ENCODE peak calls at places on chromosomes 6 and 20, in seven cellular contexts. K is GM23338, E is choroid plexus epithelial cell, D is heart right ventricle, X is Karpas-422, S is brain microvascular endothelial cell, M is ovary. W is an unnamed sample.

GRCh38 chr6:158566207-158566818 is 6.4 kb downstream of the TMEM181 start:
- DNase-seq in K (no peak), X (no peak), S (no peak), M (no peak), E (no peak), D (no peak), W (no peak)

GRCh38 chr20:40689100-40689942 is at the start of gene MAFB:
- DNase-seq in X (no peak), K (peak), S (peak), E (peak), D (peak), M (peak), W (peak)

GRCh38 chr6:168238159-168238887 is 81.3 kb downstream of the DACT2 start:
- DNase-seq in X (no peak), S (no peak), E (no peak), K (no peak), M (no peak), D (no peak), W (no peak)

GRCh38 chr20:272718-273117 is 15.2 kb downstream of the DEFB132 start:
- DNase-seq in S (no peak), M (no peak), K (no peak), D (no peak), X (no peak), E (no peak), W (no peak)

GRCh38 chr6:168968228-168968627 is 285.4 kb downstream of the THBS2 start:
- DNase-seq in X (no peak), S (peak), D (peak), M (peak), E (peak), K (peak), W (peak)

GRCh38 chr6:45454008-45454911 is 76.5 kb upstream of the SUPT3H start:
- DNase-seq in D (no peak), K (no peak), X (no peak), E (peak), M (no peak), S (no peak), W (peak)

GRCh38 chr20:63513207-63513606 is 7.4 kb upstream of the PPDPF start:
- DNase-seq in S (no peak), D (no peak), K (no peak), M (no peak), E (no peak), X (no peak), W (no peak)

GRCh38 chr6:146905313-146905712 is 298.9 kb upstream of the STXBP5 start:
- DNase-seq in M (no peak), X (no peak), E (peak), K (no peak), D (no peak), S (peak), W (no peak)

GRCh38 chr20:40956926-40957760 is 71.5 kb upstream of the TOP1 start:
- DNase-seq in X (no peak), D (no peak), S (no peak), E (no peak), K (no peak), M (no peak), W (no peak)

GRCh38 chr6:29919506-29919905 is 22.8 kb upstream of the HLA-A start:
- DNase-seq in S (no peak), M (no peak), E (no peak), K (no peak), D (no peak), X (no peak), W (no peak)

GRCh38 chr6:29917843-29918242 is 24.5 kb upstream of the HLA-A start:
- DNase-seq in S (no peak), X (peak), D (no peak), E (no peak), M (no peak), K (peak), W (no peak)

GRCh38 chr6:29912840-29913239 is 29.5 kb upstream of the HLA-A start:
- DNase-seq in S (no peak), K (no peak), X (no peak), D (no peak), E (no peak), M (no peak), W (no peak)

DNA sequence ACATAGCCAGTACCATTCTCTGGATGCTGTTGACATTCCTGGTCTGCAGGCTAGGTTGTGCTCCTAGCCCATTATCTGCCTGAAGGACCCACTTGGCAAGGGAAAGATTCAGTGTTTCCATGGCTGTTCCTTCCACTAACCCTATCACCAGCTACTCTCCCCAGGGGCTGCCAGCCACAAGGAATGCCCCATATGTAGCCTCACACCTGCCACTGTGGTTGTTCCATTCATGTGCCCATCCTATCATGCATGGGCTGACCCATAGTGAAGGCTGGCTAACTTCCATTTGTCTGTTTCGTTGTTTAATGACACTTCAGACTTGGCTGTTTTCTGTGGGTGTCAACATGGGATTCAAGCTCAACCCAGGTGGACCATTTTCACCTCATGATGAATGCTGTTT is 25.6 kb upstream of the HLA-A start:
- DNase-seq in E (no peak), M (no peak), D (no peak), X (no peak), S (no peak), K (no peak), W (no peak)
- H3K4me3 ChIP-seq in E (no peak), M (no peak), D (no peak), X (no peak), S (no peak), K (no peak), W (no peak)

DNA sequence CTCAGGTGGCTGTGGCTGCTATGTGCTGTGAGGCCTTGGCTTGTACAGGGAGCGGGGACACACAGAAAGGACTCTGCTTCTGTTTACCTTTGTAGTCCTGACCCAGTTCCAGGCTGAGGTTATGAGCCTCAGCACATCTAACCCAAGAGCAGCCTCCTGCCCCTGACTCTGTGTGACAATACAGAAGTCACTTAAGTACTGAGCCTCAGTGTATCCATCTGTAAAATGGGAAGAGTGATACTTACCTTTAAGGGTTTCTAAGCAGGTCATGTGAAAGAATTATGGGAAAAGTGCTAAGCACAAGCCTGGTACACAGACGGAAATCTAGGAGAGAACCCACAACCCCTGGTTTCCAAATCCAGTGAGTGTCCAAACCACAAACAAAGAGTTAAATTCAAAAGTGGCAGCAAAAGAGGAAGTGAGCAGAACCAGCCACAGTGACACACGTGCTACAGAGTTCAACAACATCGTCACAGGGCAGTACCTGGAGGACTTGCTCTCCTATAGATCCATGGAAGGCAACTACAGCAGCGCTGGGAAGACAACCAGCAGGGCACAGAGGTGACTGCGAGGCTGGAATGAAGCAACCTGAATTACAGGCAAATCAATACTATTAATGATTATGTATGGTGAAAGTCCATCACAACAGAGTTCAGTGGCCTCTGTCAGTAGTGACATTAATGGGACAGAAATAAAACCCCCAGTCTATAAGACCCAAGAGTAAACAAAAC is 12.5 kb downstream of the TRIM26 start:
- DNase-seq in D (no peak), S (no peak), X (peak), K (no peak), E (no peak), M (no peak), W (no peak)
- H3K4me3 ChIP-seq in D (no peak), S (no peak), X (no peak), K (no peak), E (no peak), M (no peak), W (no peak)

GRCh38 chr6:132675749-132676148 is 16.8 kb upstream of the TAAR1 start:
- DNase-seq in E (no peak), S (no peak), M (no peak), K (no peak), X (no peak), D (no peak), W (no peak)
- H3K4me3 ChIP-seq in E (no peak), S (no peak), M (no peak), K (no peak), X (no peak), D (no peak), W (no peak)

GRCh38 chr6:7047071-7047470 is 60.7 kb upstream of the RREB1 start:
- DNase-seq in K (no peak), S (no peak), X (no peak), M (no peak), E (no peak), D (no peak), W (no peak)
- H3K4me3 ChIP-seq in K (no peak), S (no peak), X (no peak), M (no peak), E (no peak), D (no peak), W (no peak)

W was measured in AG04449.